ENCODE peak calls at places on chromosomes 12 and 14, in ten cellular contexts. Q is cardiac muscle cell, D is breast epithelium, Y is spleen, X is PC-3, E is heart right ventricle, U is suprapubic skin, S is pancreas, P is DND-41, O is transverse colon. M is an unnamed sample.

GRCh38 chr12:55073043-55074022 is 52.9 kb upstream of the OR9K2 start:
- DNase-seq in P (peak), S (peak), U (peak), Q (peak), D (peak), O (peak), E (peak), Y (peak), X (peak), M (peak)

GRCh38 chr12:130859128-130859527 is 12.7 kb upstream of the RAN start:
- DNase-seq in Y (peak), O (no peak), U (no peak), Q (no peak), P (no peak), E (no peak), S (no peak), X (no peak), D (no peak), M (no peak)

GRCh38 chr12:43501705-43502104 is 50.3 kb downstream of the ADAMTS20 start:
- DNase-seq in P (no peak), X (peak), S (no peak), U (no peak), Y (no peak), E (no peak), D (no peak), O (no peak), Q (peak), M (no peak)

GRCh38 chr14:85334316-85334715 is 195.6 kb upstream of the FLRT2 start:
- DNase-seq in X (no peak), U (no peak), E (no peak), D (no peak), P (no peak), Q (peak), Y (no peak), O (no peak), S (no peak), M (no peak)

GRCh38 chr12:666766-667308 is 3.6 kb upstream of the NINJ2 start:
- DNase-seq in D (no peak), Q (no peak), U (no peak), S (no peak), X (peak), Y (no peak), P (no peak), E (no peak), O (no peak), M (no peak)

GRCh38 chr14:69090187-69090789 is 62.6 kb downstream of the DCAF5 start:
- DNase-seq in S (no peak), E (no peak), U (no peak), D (no peak), Y (no peak), P (peak), O (peak), Q (peak), X (peak), M (no peak)

GRCh38 chr12:26614217-26614616 is 218.8 kb downstream of the ITPR2 start:
- DNase-seq in O (peak), X (peak), D (no peak), U (no peak), Q (peak), P (no peak), Y (no peak), E (peak), S (no peak), M (no peak)

GRCh38 chr14:77066555-77067172 is 31.4 kb upstream of the CIPC start:
- DNase-seq in O (no peak), Y (no peak), E (peak), P (no peak), X (no peak), Q (peak), D (no peak), S (no peak), U (no peak), M (no peak)

GRCh38 chr14:55430024-55430690 is 10.3 kb downstream of the TBPL2 start:
- DNase-seq in Y (no peak), S (no peak), Q (peak), U (no peak), O (peak), P (peak), D (no peak), E (no peak), X (peak), M (no peak)

GRCh38 chr14:64659366-64659765 is 44.9 kb upstream of the PLEKHG3 start:
- DNase-seq in X (no peak), E (no peak), O (no peak), D (no peak), Y (no peak), Q (no peak), P (no peak), S (no peak), U (no peak), M (no peak)

GRCh38 chr14:77985235-77985634 is 184.9 kb upstream of the NRXN3 start:
- DNase-seq in U (no peak), E (no peak), D (no peak), Y (no peak), O (no peak), P (peak), X (no peak), S (no peak), Q (peak), M (no peak)

GRCh38 chr14:41167040-41167439 is 439.6 kb upstream of the LRFN5 start:
- DNase-seq in U (no peak), S (no peak), D (no peak), Q (no peak), X (no peak), E (no peak), Y (no peak), P (no peak), O (no peak), M (no peak)

GRCh38 chr14:44945264-44945663 is 16.5 kb downstream of the KLHL28 start:
- DNase-seq in D (no peak), Q (peak), P (no peak), S (no peak), Y (no peak), X (no peak), U (no peak), O (no peak), E (no peak), M (no peak)

GRCh38 chr14:30138517-30138916 is 210.9 kb upstream of the PRKD1 start:
- DNase-seq in O (no peak), P (no peak), U (no peak), X (no peak), Q (no peak), D (no peak), S (no peak), Y (no peak), E (no peak), M (no peak)

GRCh38 chr14:31059152-31059924 is 33.2 kb upstream of the STRN3 start:
- DNase-seq in S (peak), Q (peak), E (peak), P (no peak), X (peak), Y (no peak), D (no peak), U (no peak), O (peak), M (no peak)

GRCh38 chr14:100449225-100449987 is 126.3 kb downstream of the SLC25A47 start:
- DNase-seq in D (no peak), Y (no peak), U (no peak), O (no peak), X (no peak), P (no peak), S (no peak), Q (no peak), E (no peak), M (no peak)

GRCh38 chr12:32399373-32400113 is at the start of gene FGD4:
- DNase-seq in Q (peak), D (peak), E (peak), Y (peak), S (peak), P (peak), U (peak), O (peak), X (peak), M (peak)
- H3K27ac ChIP-seq in Q (no peak), D (peak), E (peak), Y (peak), S (peak), P (no peak), U (peak), O (peak), X (peak), M (peak)

GRCh38 chr12:113240395-113240794 is 19.1 kb downstream of the TPCN1 start:
- DNase-seq in Q (no peak), Y (no peak), E (no peak), P (no peak), O (no peak), S (no peak), D (no peak), U (no peak), X (no peak), M (no peak)

GRCh38 chr12:113241191-113242017 is 20.1 kb downstream of the TPCN1 start:
- DNase-seq in X (peak), O (peak), E (no peak), S (no peak), D (no peak), Y (peak), Q (peak), P (no peak), U (no peak), M (no peak)

GRCh38 chr12:113242560-113242959 is 21.3 kb downstream of the TPCN1 start:
- DNase-seq in O (no peak), D (no peak), P (no peak), Q (no peak), S (no peak), E (no peak), Y (peak), X (no peak), U (no peak), M (no peak)

GRCh38 chr12:113239811-113240331 is 18.6 kb downstream of the TPCN1 start:
- DNase-seq in O (peak), D (no peak), S (no peak), P (no peak), Y (peak), X (no peak), E (peak), Q (no peak), U (peak), M (no peak)

GRCh38 chr12:113242018-113242418 is 20.8 kb downstream of the TPCN1 start:
- DNase-seq in D (peak), E (no peak), O (peak), Q (no peak), X (peak), Y (peak), U (no peak), P (no peak), S (no peak), M (peak)
- H3K4me3 ChIP-seq in D (peak), E (no peak), O (no peak), Q (no peak), X (peak), Y (no peak), U (no peak), P (no peak), S (no peak), M (no peak)

DNA sequence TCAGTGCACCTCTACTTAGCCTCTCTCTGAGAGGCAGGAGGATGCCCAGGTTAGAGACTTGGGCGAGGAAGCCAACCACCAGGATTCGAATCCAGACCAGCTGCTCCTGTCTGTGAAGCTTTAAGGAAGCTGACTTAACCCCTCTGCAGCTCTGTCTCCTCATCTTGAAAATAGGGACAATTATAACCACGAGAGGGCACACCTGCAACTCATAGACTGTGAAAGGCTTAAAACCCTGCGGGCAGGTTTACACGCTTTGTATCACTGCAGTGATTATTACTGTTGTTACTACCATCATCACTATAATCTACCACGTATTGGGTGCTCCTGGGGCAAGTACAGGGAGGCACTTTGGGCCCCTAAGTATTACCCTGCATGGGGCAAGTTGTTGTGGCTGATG is 379.8 kb downstream of the VRK1 start:
- DNase-seq in E (no peak), X (peak), O (no peak), P (peak), D (no peak), S (no peak), U (no peak), Q (no peak), Y (no peak), M (no peak)
- TF ChIP-seq CTCF in E (peak), X (peak), O (no peak), P (peak), D (no peak), S (no peak), U (no peak), Q (no peak), Y (no peak), M (no peak)

GRCh38 chr14:61537567-61538463 is 157.5 kb upstream of the HIF1A start:
- DNase-seq in D (no peak), U (no peak), E (no peak), O (peak), Y (no peak), Q (peak), P (no peak), X (peak), S (no peak), M (no peak)

GRCh38 chr14:61538464-61539022 is 156.8 kb upstream of the HIF1A start:
- DNase-seq in P (no peak), U (no peak), Y (no peak), D (no peak), X (no peak), E (no peak), O (no peak), S (no peak), Q (no peak), M (no peak)

GRCh38 chr14:61535470-61535869 is 159.8 kb upstream of the HIF1A start:
- DNase-seq in E (no peak), S (no peak), P (no peak), X (no peak), Q (no peak), U (no peak), D (no peak), O (no peak), Y (no peak), M (no peak)

GRCh38 chr14:61535032-61535431 is 160.3 kb upstream of the HIF1A start:
- DNase-seq in D (no peak), E (no peak), X (no peak), Q (no peak), Y (no peak), O (no peak), U (no peak), S (no peak), P (no peak), M (no peak)

DNA sequence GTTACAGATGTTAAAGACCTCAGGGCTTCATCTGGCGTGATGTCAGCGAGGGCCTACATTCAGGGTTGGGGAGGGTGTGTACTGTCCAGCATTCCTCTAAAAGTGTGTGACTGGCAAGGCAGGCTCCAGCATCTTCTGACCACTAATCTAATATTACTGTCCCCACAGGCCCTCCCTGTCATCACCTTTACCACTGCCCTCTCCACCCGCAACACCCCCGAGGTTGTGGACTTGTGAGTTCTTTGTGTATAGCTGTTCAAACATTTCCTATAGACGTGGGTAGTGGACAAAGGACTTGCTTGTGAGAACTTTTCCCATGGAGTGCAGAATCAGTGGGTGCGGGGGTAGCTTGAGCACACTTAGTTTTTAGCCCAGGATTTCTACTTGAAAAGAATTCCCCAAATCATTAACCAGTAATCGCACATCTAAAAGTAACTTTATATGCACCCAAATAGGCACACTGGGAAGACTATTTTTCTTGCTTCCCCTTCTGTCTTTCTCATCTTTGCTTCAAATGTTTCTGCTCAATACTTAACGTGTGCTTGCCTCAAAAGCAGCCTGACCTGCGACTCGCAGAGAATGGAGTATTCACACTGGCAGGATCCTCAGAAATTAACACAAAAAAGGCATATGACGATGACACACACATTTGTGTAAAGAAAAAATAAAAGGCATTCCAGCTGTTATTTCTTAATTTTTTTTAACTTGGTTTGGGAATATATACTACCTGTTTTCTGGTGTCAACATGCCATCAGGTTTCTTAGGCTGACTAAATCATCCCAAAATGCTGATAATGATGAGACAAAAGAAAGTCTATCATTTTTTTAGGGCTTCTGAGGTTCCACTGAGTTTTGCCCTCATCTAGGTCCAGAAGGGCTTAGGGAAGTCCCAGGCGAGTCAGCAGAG is 158.4 kb upstream of the HIF1A start:
- DNase-seq in O (no peak), P (no peak), Y (no peak), S (no peak), X (no peak), U (no peak), E (no peak), D (no peak), Q (no peak), M (no peak)
- H3K27ac ChIP-seq in O (peak), P (no peak), Y (peak), S (peak), X (peak), U (peak), E (no peak), D (peak), Q (no peak), M (peak)

DNA sequence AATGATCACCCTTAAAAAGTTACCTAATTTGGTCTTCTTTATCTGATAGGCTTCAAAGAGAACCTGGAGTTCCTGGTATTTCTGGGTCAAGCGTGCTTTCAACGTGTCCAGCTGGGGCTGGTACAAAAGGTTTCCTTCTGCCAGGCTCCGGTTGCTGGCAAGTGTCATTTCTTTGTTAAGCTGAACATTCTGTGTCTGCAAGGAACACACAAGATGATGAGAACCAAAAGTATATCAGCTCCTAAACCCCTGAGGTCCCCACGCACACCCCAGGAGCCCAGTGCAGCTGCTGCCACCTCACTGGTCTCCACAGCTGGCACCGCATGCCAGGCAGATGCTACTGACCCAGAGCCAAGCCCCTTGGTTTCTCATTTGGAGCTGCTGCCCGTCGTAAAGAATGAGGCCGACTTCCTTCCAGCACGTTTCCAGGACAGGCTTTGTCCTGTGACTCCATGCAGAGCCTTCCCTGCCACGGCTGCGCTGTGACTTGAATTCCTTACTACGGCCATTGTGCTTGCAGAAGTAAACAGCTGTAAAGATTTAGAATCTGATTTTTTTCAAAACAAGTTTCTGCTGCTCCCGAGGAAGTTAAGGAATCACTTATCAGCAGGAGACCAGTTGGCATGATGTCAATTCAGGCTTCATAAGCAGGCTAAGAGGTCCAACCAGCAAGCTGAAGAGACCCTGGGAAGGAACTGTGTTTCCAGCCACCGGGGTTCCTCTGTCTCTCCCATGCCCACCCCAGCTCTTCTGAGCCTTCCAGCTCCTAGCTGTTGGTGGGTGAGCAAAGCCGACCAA is 24.9 kb downstream of the VPS37B start:
- DNase-seq in E (no peak), Y (peak), P (no peak), O (peak), D (peak), S (peak), X (no peak), Q (peak), U (peak), M (peak)
- H3K4me3 ChIP-seq in E (peak), Y (peak), P (no peak), O (no peak), D (peak), S (no peak), X (no peak), Q (no peak), U (peak), M (peak)

GRCh38 chr14:101887219-101887618 is 77.2 kb upstream of the DYNC1H1 start:
- DNase-seq in E (no peak), D (no peak), X (no peak), S (no peak), Y (peak), Q (no peak), U (no peak), O (peak), P (no peak), M (no peak)

GRCh38 chr14:101889366-101889765 is 75.0 kb upstream of the DYNC1H1 start:
- DNase-seq in D (no peak), U (no peak), X (no peak), Q (no peak), P (no peak), Y (peak), S (no peak), E (no peak), O (peak), M (no peak)

GRCh38 chr14:101888182-101888581 is 76.2 kb upstream of the DYNC1H1 start:
- DNase-seq in O (no peak), Q (no peak), X (no peak), Y (peak), D (no peak), P (no peak), E (no peak), U (no peak), S (no peak), M (no peak)

GRCh38 chr14:101891471-101891870 is 72.9 kb upstream of the DYNC1H1 start:
- DNase-seq in X (no peak), O (peak), Y (peak), D (no peak), Q (no peak), S (no peak), P (no peak), E (no peak), U (no peak), M (no peak)

DNA sequence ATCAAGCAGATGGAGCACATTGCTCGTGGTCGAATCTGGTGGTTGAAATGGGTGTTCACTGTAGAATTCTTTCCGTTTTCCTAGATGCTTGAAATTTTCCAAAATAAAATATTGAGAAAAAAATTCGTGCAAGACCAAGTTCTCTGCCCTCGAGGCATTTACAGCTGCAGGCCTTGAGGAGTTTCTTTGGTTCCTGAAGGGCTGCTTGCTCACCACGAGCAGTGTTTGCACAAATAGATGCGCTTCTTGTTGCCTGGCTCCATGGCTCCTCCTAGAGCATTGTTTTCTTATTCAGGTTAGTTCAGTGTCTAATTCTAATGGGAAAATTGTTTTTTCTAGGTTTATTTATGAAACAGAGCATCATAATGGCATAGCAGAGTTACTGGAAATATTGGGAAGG is 74.5 kb upstream of the DYNC1H1 start:
- DNase-seq in D (no peak), Y (no peak), X (peak), P (no peak), E (no peak), S (no peak), Q (peak), O (peak), U (no peak), M (no peak)
- TF ChIP-seq CTCF in D (no peak), Y (no peak), X (peak), P (peak), E (peak), S (no peak), Q (no peak), O (no peak), U (no peak), M (no peak)

M was measured in lower lobe of right lung.